ENCODE peak calls at places on chromosomes 2 and 18, in eight cellular contexts. G is cardiac fibroblast, S is heart right ventricle, R is H7, U is brain microvascular endothelial cell, W is SK-N-SH, Q is cardiac muscle cell, Z is esophagus squamous epithelium. A is an unnamed sample.

GRCh38 chr18:47250415-47251046 is 929 bp downstream of the SKOR2 start:
- DNase-seq in Q (no peak), W (peak), S (no peak), R (peak), Z (no peak), G (no peak), U (no peak), A (no peak)

GRCh38 chr2:197145471-197146056 is 165.0 kb downstream of the ANKRD44 start:
- DNase-seq in G (no peak), Q (no peak), R (no peak), W (no peak), S (no peak), U (no peak), Z (no peak), A (no peak)

GRCh38 chr18:45639424-45639823 is 24.1 kb downstream of the SLC14A2 start:
- DNase-seq in R (no peak), Z (no peak), Q (no peak), G (no peak), S (no peak), U (no peak), W (no peak), A (no peak)

GRCh38 chr2:241637233-241638062 is at the start of gene ATG4B:
- DNase-seq in W (peak), G (peak), S (peak), Z (no peak), U (peak), Q (peak), R (peak), A (peak)

GRCh38 chr2:10520154-10520553 is 72.0 kb upstream of the ODC1 start:
- DNase-seq in S (no peak), Q (no peak), Z (no peak), G (no peak), U (no peak), W (no peak), R (peak), A (no peak)

GRCh38 chr2:221517362-221518121 is 54.6 kb downstream of the EPHA4 start:
- DNase-seq in W (no peak), Z (no peak), S (peak), Q (peak), G (peak), U (peak), R (no peak), A (peak)

GRCh38 chr2:100610381-100610831 is 47.6 kb downstream of the PDCL3 start:
- DNase-seq in Z (no peak), R (peak), W (peak), U (peak), S (peak), G (peak), Q (peak), A (no peak)

GRCh38 chr2:184599875-184600227 is 1.5 kb downstream of the ZNF804A start:
- DNase-seq in R (no peak), G (no peak), Q (no peak), Z (no peak), U (no peak), S (no peak), W (no peak), A (peak)

GRCh38 chr2:60104514-60105501 is 448.6 kb downstream of the BCL11A start:
- DNase-seq in R (no peak), G (no peak), W (no peak), S (no peak), Z (no peak), Q (no peak), U (no peak), A (peak)

GRCh38 chr2:1600191-1601063 is 143.9 kb downstream of the PXDN start:
- DNase-seq in S (no peak), Z (no peak), Q (no peak), U (no peak), W (no peak), G (no peak), R (peak), A (no peak)

DNA sequence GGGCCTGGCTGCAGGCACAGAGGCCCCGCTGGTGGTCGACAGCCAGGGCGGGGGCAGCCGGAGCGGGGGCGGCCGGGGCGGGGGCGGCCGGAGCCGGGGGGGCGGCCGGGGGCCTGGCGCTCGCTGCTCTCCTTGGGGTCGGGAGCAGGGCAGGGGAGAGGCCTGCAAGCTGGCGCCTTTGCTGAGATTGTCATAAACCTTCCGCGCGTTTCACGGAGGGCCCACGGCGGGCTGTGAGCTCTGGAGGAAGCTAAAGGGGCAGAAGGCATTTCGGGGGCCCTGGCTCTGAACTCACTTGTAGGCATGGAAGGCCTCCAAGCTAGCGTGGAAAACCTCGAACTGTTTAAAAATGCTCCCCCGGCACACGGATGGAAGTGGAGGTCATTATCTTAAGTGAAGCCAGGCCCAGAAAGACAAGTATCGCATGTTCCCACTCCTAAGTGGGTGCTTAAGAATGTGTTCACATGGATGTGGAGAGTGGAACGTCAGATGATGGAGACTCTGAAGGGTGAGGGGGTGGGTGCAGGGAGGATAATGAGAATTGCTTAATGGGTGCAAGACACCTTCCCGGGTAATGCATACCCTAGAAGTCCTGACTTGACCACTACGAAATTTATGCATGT is 629 bp downstream of the PRELID3A start:
- DNase-seq in G (peak), W (peak), Z (no peak), S (no peak), R (no peak), U (no peak), Q (peak), A (no peak)
- H3K4me3 ChIP-seq in G (peak), W (peak), Z (peak), S (peak), R (peak), U (peak), Q (peak), A (peak)

GRCh38 chr2:236164983-236165301 is 3.2 kb downstream of the GBX2 start:
- DNase-seq in R (no peak), W (peak), Q (no peak), U (no peak), S (no peak), Z (no peak), G (no peak), A (no peak)
- H3K4me3 ChIP-seq in R (peak), W (no peak), Q (peak), U (peak), S (peak), Z (no peak), G (no peak), A (peak)

GRCh38 chr18:36481201-36481657 is 183.7 kb downstream of the FHOD3 start:
- DNase-seq in W (no peak), R (peak), Q (peak), U (no peak), Z (no peak), G (peak), S (no peak), A (no peak)
- H3K4me3 ChIP-seq in W (no peak), R (no peak), Q (no peak), U (no peak), Z (no peak), G (no peak), S (no peak), A (no peak)

GRCh38 chr18:24818451-24818850 is 358.0 kb downstream of the HRH4 start:
- DNase-seq in G (no peak), Q (no peak), U (no peak), R (no peak), W (peak), Z (no peak), S (no peak), A (no peak)

GRCh38 chr18:24819141-24819890 is 358.9 kb downstream of the HRH4 start:
- DNase-seq in Q (no peak), S (no peak), G (no peak), R (no peak), W (no peak), Z (no peak), U (no peak), A (no peak)

GRCh38 chr18:24814521-24814920 is 354.1 kb downstream of the HRH4 start:
- DNase-seq in S (no peak), R (no peak), U (no peak), Z (no peak), W (no peak), Q (no peak), G (no peak), A (no peak)

GRCh38 chr18:24817150-24818068 is 357.0 kb downstream of the HRH4 start:
- DNase-seq in S (no peak), Z (no peak), W (peak), R (no peak), G (no peak), U (no peak), Q (no peak), A (no peak)

GRCh38 chr18:24818069-24818395 is 357.6 kb downstream of the HRH4 start:
- DNase-seq in U (no peak), S (no peak), Q (no peak), G (no peak), W (no peak), R (no peak), Z (no peak), A (no peak)
- H3K4me3 ChIP-seq in U (no peak), S (no peak), Q (no peak), G (no peak), W (no peak), R (no peak), Z (no peak), A (no peak)

GRCh38 chr18:42564761-42565160 is 550.7 kb downstream of the RIT2 start:
- DNase-seq in S (no peak), Z (no peak), G (no peak), R (no peak), Q (no peak), W (no peak), U (no peak), A (no peak)

GRCh38 chr18:42561521-42561920 is 554.0 kb downstream of the RIT2 start:
- DNase-seq in W (no peak), G (no peak), Q (no peak), S (no peak), Z (no peak), R (no peak), U (no peak), A (no peak)

GRCh38 chr18:42563995-42564394 is 551.5 kb downstream of the RIT2 start:
- DNase-seq in Z (no peak), Q (no peak), G (no peak), R (no peak), S (no peak), W (no peak), U (no peak), A (no peak)

GRCh38 chr18:42559292-42559691 is 556.2 kb downstream of the RIT2 start:
- DNase-seq in G (peak), Q (no peak), R (no peak), W (no peak), Z (no peak), S (no peak), U (no peak), A (no peak)
- H3K4me3 ChIP-seq in G (no peak), Q (no peak), R (no peak), W (no peak), Z (no peak), S (no peak), U (no peak), A (no peak)